ENCODE peak calls at places on chromosome 12, in four cellular contexts. One of them, this sample, is unnamed. For H3K79me2, the result is how much of the 10 kb centered on the place peaks cover.

GRCh38 chr12:46825526-46826414 is at the start of gene SLC38A4:
- DNase-seq in MM.1S: no peak
- DNase-seq in OCI-LY7: no peak
- DNase-seq in mammary epithelial cell: no peak
- DNase-seq in this sample: peak

GRCh38 chr12:67430708-67431335 is 161.7 kb downstream of the CAND1 start:
- DNase-seq in MM.1S: no peak
- DNase-seq in OCI-LY7: no peak
- DNase-seq in mammary epithelial cell: no peak
- DNase-seq in this sample: no peak

GRCh38 chr12:11695321-11695720 is 45.8 kb downstream of the ETV6 start:
- DNase-seq in MM.1S: no peak
- DNase-seq in OCI-LY7: no peak
- DNase-seq in mammary epithelial cell: peak
- DNase-seq in this sample: no peak

GRCh38 chr12:122899887-122900286 is 4.0 kb upstream of the VPS37B start:
- DNase-seq in MM.1S: no peak
- DNase-seq in OCI-LY7: no peak
- DNase-seq in mammary epithelial cell: no peak
- DNase-seq in this sample: no peak

GRCh38 chr12:15151141-15152091 is 69.8 kb downstream of the RERG start:
- DNase-seq in MM.1S: peak
- DNase-seq in OCI-LY7: peak
- DNase-seq in mammary epithelial cell: no peak
- DNase-seq in this sample: no peak

GRCh38 chr12:51389302-51389999 is 1.8 kb downstream of the GALNT6 start:
- DNase-seq in MM.1S: no peak
- DNase-seq in OCI-LY7: no peak
- DNase-seq in mammary epithelial cell: no peak
- DNase-seq in this sample: peak

GRCh38 chr12:10221846-10222245 is 9.2 kb downstream of the GABARAPL1 start:
- DNase-seq in MM.1S: no peak
- DNase-seq in OCI-LY7: no peak
- DNase-seq in mammary epithelial cell: peak
- DNase-seq in this sample: no peak

GRCh38 chr12:116266220-116266619 is 11.3 kb downstream of the MED13L start:
- DNase-seq in MM.1S: no peak
- DNase-seq in OCI-LY7: no peak
- DNase-seq in mammary epithelial cell: peak
- DNase-seq in this sample: no peak

GRCh38 chr12:109836916-109837315 is 3.7 kb upstream of the TRPV4 start:
- DNase-seq in MM.1S: no peak
- DNase-seq in OCI-LY7: no peak
- DNase-seq in mammary epithelial cell: peak
- DNase-seq in this sample: peak

GRCh38 chr12:119274636-119275065 is 59.9 kb upstream of the CCDC60 start:
- DNase-seq in MM.1S: no peak
- DNase-seq in OCI-LY7: no peak
- DNase-seq in mammary epithelial cell: no peak
- DNase-seq in this sample: no peak

GRCh38 chr12:113232787-113233585 is 11.7 kb downstream of the TPCN1 start:
- DNase-seq in MM.1S: no peak
- DNase-seq in OCI-LY7: peak
- DNase-seq in mammary epithelial cell: no peak
- DNase-seq in this sample: peak

GRCh38 chr12:87930652-87931051 is 98.5 kb downstream of the C12orf50 start:
- DNase-seq in MM.1S: no peak
- DNase-seq in OCI-LY7: no peak
- DNase-seq in mammary epithelial cell: no peak
- DNase-seq in this sample: no peak

GRCh38 chr12:8689606-8690175 is 8.1 kb upstream of the RIMKLB start:
- DNase-seq in MM.1S: no peak
- DNase-seq in OCI-LY7: no peak
- DNase-seq in mammary epithelial cell: no peak
- DNase-seq in this sample: no peak

GRCh38 chr12:77324763-77325468 is 259.5 kb upstream of the E2F7 start:
- DNase-seq in MM.1S: peak
- DNase-seq in OCI-LY7: peak
- DNase-seq in mammary epithelial cell: peak
- DNase-seq in this sample: peak

GRCh38 chr12:58727526-58727925 is 192.8 kb downstream of the LRIG3 start:
- DNase-seq in MM.1S: no peak
- DNase-seq in OCI-LY7: no peak
- DNase-seq in mammary epithelial cell: peak
- DNase-seq in this sample: no peak

GRCh38 chr12:38892090-38892786 is 13.2 kb downstream of the CPNE8 start:
- DNase-seq in MM.1S: no peak
- DNase-seq in OCI-LY7: no peak
- DNase-seq in mammary epithelial cell: peak
- DNase-seq in this sample: no peak

DNA sequence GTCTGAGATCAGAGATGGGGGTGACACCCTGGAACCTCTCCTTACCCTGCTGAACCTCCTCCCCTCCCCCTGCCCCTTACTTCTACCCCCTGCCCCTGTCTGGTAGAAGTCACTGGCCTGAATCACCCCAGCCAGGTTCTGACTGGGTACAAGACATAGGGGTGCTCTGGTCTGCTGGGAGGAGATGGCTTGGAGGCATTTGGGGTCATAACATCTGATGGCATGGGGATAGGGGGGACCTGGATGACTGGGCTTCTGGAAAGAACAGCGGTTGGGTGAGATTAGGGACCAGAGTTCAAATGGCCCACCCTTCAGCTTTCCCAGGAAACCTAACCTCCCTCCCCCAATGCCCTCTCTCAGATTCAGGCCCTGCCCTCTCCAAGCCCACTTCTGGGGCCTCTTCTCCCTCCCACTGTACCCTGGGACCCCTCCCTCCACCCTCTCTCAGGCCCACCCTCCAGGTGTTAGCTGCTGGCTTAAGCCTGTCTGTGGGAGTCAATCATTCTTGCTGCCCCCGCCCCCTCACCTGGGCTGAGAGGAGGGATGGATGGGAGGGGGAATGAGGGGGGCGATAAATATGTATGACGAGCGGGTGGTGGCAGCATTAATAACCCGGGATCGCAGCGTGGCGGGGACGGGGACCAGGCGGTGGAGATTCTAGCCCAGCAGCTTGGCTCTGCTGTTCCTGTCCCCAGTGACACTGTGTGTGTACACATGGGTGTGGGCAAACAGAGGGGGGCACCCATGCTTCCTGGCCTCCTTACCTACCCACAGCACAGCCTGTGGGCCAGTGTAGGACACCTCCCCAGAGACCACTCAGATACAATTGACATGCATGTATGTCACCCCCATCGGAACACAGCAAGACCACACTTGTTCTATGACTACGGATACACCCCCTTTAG is 5.9 kb downstream of the NXPH4 start:
- DNase-seq in MM.1S: no peak
- DNase-seq in OCI-LY7: no peak
- DNase-seq in mammary epithelial cell: no peak
- DNase-seq in this sample: no peak
- H3K79me2 ChIP-seq in MM.1S: under half
- H3K79me2 ChIP-seq in OCI-LY7: under half
- H3K79me2 ChIP-seq in mammary epithelial cell: under half
- H3K79me2 ChIP-seq in this sample: under half

GRCh38 chr12:63897931-63898330 is 53.4 kb downstream of the SRGAP1 start:
- DNase-seq in MM.1S: no peak
- DNase-seq in OCI-LY7: no peak
- DNase-seq in mammary epithelial cell: no peak
- DNase-seq in this sample: no peak
- H3K27ac ChIP-seq in MM.1S: no peak
- H3K27ac ChIP-seq in OCI-LY7: no peak
- H3K27ac ChIP-seq in mammary epithelial cell: no peak
- H3K27ac ChIP-seq in this sample: no peak

GRCh38 chr12:64404470-64405446 is 566 bp downstream of the XPOT start:
- DNase-seq in MM.1S: peak
- DNase-seq in OCI-LY7: peak
- DNase-seq in mammary epithelial cell: peak
- DNase-seq in this sample: peak

GRCh38 chr12:64403708-64404469 is at the start of gene XPOT:
- DNase-seq in MM.1S: peak
- DNase-seq in OCI-LY7: peak
- DNase-seq in mammary epithelial cell: peak
- DNase-seq in this sample: peak

GRCh38 chr12:64400041-64400440 is 4.2 kb upstream of the XPOT start:
- DNase-seq in MM.1S: no peak
- DNase-seq in OCI-LY7: no peak
- DNase-seq in mammary epithelial cell: peak
- DNase-seq in this sample: peak

GRCh38 chr12:64407342-64408223 is 3.4 kb downstream of the XPOT start:
- DNase-seq in MM.1S: no peak
- DNase-seq in OCI-LY7: no peak
- DNase-seq in mammary epithelial cell: no peak
- DNase-seq in this sample: no peak

GRCh38 chr12:64402181-64402580 is 2.0 kb upstream of the XPOT start:
- DNase-seq in MM.1S: no peak
- DNase-seq in OCI-LY7: no peak
- DNase-seq in mammary epithelial cell: no peak
- DNase-seq in this sample: no peak
- H3K79me2 ChIP-seq in MM.1S: under half
- H3K79me2 ChIP-seq in OCI-LY7: under half
- H3K79me2 ChIP-seq in mammary epithelial cell: under half
- H3K79me2 ChIP-seq in this sample: under half

GRCh38 chr12:81187686-81188085 is 109.8 kb downstream of the ACSS3 start:
- DNase-seq in MM.1S: no peak
- DNase-seq in OCI-LY7: no peak
- DNase-seq in mammary epithelial cell: no peak
- DNase-seq in this sample: no peak

GRCh38 chr12:81176796-81177195 is 98.9 kb downstream of the ACSS3 start:
- DNase-seq in MM.1S: no peak
- DNase-seq in OCI-LY7: no peak
- DNase-seq in mammary epithelial cell: no peak
- DNase-seq in this sample: no peak

GRCh38 chr12:81181701-81182100 is 103.8 kb downstream of the ACSS3 start:
- DNase-seq in MM.1S: no peak
- DNase-seq in OCI-LY7: no peak
- DNase-seq in mammary epithelial cell: no peak
- DNase-seq in this sample: no peak
- H3K27ac ChIP-seq in MM.1S: no peak
- H3K27ac ChIP-seq in OCI-LY7: no peak
- H3K27ac ChIP-seq in mammary epithelial cell: no peak
- H3K27ac ChIP-seq in this sample: no peak

GRCh38 chr12:54034784-54035310 is 2.0 kb downstream of the HOXC5 start:
- DNase-seq in MM.1S: no peak
- DNase-seq in OCI-LY7: no peak
- DNase-seq in mammary epithelial cell: no peak
- DNase-seq in this sample: no peak
- H3K79me2 ChIP-seq in MM.1S: under half
- H3K79me2 ChIP-seq in OCI-LY7: under half
- H3K79me2 ChIP-seq in mammary epithelial cell: under half
- H3K79me2 ChIP-seq in this sample: under half

DNA sequence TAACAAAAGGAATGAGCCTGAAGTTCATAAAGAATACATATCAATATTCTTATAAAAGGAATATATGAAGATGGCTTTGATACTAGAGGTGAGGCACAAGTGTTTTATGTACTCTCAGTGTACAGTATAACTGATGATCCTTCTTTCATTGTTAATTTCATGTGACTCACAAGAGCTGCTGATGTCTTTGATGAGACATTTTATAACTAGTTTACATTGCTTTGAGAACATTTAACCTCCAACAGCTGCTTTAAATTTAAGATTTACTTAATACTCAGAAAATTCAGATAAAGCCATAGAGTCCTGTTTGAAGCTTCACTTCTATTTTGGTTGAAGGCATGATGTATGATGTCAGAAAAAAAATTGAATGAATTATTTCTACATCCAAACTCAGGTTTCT is 59.8 kb downstream of the WASHC4 start:
- DNase-seq in MM.1S: no peak
- DNase-seq in OCI-LY7: no peak
- DNase-seq in mammary epithelial cell: no peak
- DNase-seq in this sample: no peak
- H3K27ac ChIP-seq in MM.1S: no peak
- H3K27ac ChIP-seq in OCI-LY7: no peak
- H3K27ac ChIP-seq in mammary epithelial cell: no peak
- H3K27ac ChIP-seq in this sample: no peak

GRCh38 chr12:27537855-27538675 is 14.1 kb downstream of the PPFIBP1 start:
- DNase-seq in MM.1S: no peak
- DNase-seq in OCI-LY7: peak
- DNase-seq in mammary epithelial cell: no peak
- DNase-seq in this sample: no peak
- H3K79me2 ChIP-seq in MM.1S: under half
- H3K79me2 ChIP-seq in OCI-LY7: under half
- H3K79me2 ChIP-seq in mammary epithelial cell: half or more
- H3K79me2 ChIP-seq in this sample: half or more

DNA sequence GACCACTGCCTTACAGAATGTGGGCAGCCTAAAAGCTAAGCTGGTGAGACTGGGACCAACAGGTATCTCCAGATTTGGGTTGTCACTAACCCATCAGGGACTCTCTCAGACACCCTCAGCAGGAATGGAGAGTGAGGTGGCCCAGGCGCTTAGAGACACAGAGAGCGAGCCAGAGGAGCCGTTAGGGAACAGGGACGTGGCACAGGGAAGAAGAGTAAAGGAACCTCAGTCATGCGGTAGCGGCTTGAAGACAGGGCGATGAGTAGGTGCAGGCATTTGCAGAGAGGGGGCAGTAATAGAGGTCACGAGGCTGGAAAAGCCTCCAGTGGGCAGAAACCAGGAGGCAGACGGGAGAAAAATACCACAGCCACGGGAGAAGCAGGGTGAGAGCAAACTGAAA is 158.0 kb upstream of the CCND2 start:
- DNase-seq in MM.1S: no peak
- DNase-seq in OCI-LY7: no peak
- DNase-seq in mammary epithelial cell: no peak
- DNase-seq in this sample: peak
- H3K27ac ChIP-seq in MM.1S: peak
- H3K27ac ChIP-seq in OCI-LY7: no peak
- H3K27ac ChIP-seq in mammary epithelial cell: no peak
- H3K27ac ChIP-seq in this sample: no peak

DNA sequence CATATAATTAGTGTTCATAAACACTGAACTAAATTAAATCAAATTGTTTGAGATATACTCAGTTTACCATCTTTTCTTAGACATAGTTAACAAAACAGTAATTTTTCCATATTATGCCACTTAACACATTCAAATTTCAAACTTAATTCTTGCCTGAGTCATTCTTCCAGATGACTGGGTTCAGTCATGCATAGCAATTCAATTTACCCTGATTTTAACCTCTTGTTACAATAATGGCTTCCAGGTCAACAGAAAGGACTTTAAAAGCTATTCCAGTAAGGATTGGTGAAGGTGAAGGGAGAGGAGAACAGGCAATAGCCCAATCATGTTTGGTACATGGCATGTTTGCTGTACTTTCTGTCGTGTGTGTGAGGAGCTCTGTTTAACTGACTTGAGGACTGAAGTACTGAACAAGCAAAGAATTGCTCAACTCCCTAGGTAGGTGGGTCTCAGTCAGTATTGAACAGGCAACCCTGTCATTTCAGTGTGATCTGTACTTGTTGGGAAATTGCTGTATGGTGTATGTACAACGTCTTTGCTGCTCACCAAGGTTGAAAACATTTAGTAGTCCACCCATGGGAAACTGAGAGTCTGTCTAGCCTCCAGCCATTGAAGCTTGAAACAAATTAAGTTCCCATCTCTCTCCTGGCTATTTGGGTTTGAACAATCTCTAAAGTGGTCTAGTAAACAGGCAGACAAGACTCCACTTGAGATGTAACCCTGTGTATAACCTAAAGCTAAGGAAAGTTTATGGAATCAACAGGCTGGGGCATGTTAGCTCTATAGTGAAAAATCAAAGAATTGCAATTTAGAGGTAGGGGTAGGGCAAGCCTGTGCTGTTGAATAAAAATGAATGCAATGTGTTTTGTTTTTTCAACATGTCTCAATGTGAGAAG is 327.2 kb downstream of the BTG1 start:
- DNase-seq in MM.1S: no peak
- DNase-seq in OCI-LY7: no peak
- DNase-seq in mammary epithelial cell: peak
- DNase-seq in this sample: no peak
- H3K79me2 ChIP-seq in MM.1S: under half
- H3K79me2 ChIP-seq in OCI-LY7: under half
- H3K79me2 ChIP-seq in mammary epithelial cell: under half
- H3K79me2 ChIP-seq in this sample: under half